ENCODE peak calls at places on chromosomes 2 and 18, in nine cellular contexts. J is neural progenitor cell, W is neural crest cell, O is foreskin keratinocyte, E is fibroblast of the aortic adventitia, R is fibroblast of pulmonary artery, Q is BJ, N is A549, K is pancreas. M is an unnamed sample.

GRCh38 chr2:181312515-181312927 is 144.7 kb upstream of the ITGA4 start:
- DNase-seq in O (no peak), W (no peak), R (no peak), E (no peak), Q (no peak), J (no peak), N (no peak), K (no peak), M (no peak)

GRCh38 chr2:61318553-61318952 is 152.3 kb downstream of the USP34 start:
- DNase-seq in O (no peak), R (no peak), W (no peak), E (no peak), Q (no peak), K (no peak), J (no peak), N (no peak), M (no peak)

GRCh38 chr2:60552096-60552850 is 1.2 kb downstream of the BCL11A start:
- DNase-seq in O (no peak), N (peak; percentile 17), E (no peak), K (peak; percentile 63), R (no peak), J (peak; percentile 78), Q (no peak), W (no peak), M (no peak)

GRCh38 chr2:20188851-20189250 is 36.1 kb downstream of the SDC1 start:
- DNase-seq in E (no peak), K (no peak), Q (no peak), O (no peak), R (no peak), W (no peak), N (no peak), J (peak; percentile 91), M (no peak)

GRCh38 chr2:73451263-73451972 is 65.8 kb downstream of the ALMS1 start:
- DNase-seq in O (no peak), W (no peak), R (no peak), K (no peak), N (no peak), Q (no peak), E (no peak), J (no peak), M (no peak)

GRCh38 chr18:9547767-9548166 is 66.6 kb downstream of the PPP4R1 start:
- DNase-seq in K (no peak), O (no peak), R (no peak), N (no peak), E (no peak), J (no peak), W (no peak), Q (no peak), M (no peak)

GRCh38 chr2:70300771-70301343 is 1.0 kb downstream of the FAM136A start:
- DNase-seq in Q (no peak), K (peak; percentile 43), E (no peak), R (no peak), J (no peak), N (no peak), W (no peak), O (no peak), M (no peak)

GRCh38 chr2:12173271-12173942 is 427.0 kb downstream of the LPIN1 start:
- DNase-seq in Q (no peak), O (no peak), R (peak; percentile 33), W (no peak), K (no peak), N (no peak), J (no peak), E (peak; percentile 22), M (no peak)

GRCh38 chr2:237092920-237093781 is 7.5 kb downstream of the COPS8 start:
- DNase-seq in O (no peak), W (no peak), E (peak; percentile 89), N (peak; percentile 54), Q (no peak), R (peak; percentile 87), J (peak; percentile 70), K (no peak), M (no peak)

GRCh38 chr2:129400825-129401224 is 578.6 kb upstream of the RAB6C start:
- DNase-seq in J (no peak), K (no peak), E (no peak), W (no peak), Q (no peak), R (no peak), N (no peak), O (no peak), M (no peak)

GRCh38 chr2:223513771-223514455 is 88.2 kb downstream of the SCG2 start:
- DNase-seq in E (peak; percentile 18), Q (no peak), R (peak; percentile 24), K (no peak), O (no peak), W (no peak), N (peak; percentile 13), J (no peak), M (no peak)

GRCh38 chr2:176678571-176678970 is 409.3 kb downstream of the MTX2 start:
- DNase-seq in W (no peak), O (no peak), E (no peak), Q (no peak), N (no peak), R (no peak), K (no peak), J (no peak), M (no peak)

GRCh38 chr2:222423186-222423585 is 1.2 kb upstream of the SGPP2 start:
- DNase-seq in E (no peak), K (no peak), W (no peak), Q (no peak), O (no peak), R (no peak), N (no peak), J (peak; percentile 10), M (no peak)

GRCh38 chr2:26150243-26150642 is 22.6 kb upstream of the GAREM2 start:
- DNase-seq in N (no peak), O (no peak), E (no peak), J (no peak), Q (no peak), K (no peak), R (no peak), W (no peak), M (no peak)

GRCh38 chr2:226447896-226448295 is 351.7 kb downstream of the IRS1 start:
- DNase-seq in W (no peak), N (no peak), K (no peak), R (peak; percentile 44), J (no peak), O (peak; percentile 98), Q (no peak), E (peak; percentile 43), M (no peak)

DNA sequence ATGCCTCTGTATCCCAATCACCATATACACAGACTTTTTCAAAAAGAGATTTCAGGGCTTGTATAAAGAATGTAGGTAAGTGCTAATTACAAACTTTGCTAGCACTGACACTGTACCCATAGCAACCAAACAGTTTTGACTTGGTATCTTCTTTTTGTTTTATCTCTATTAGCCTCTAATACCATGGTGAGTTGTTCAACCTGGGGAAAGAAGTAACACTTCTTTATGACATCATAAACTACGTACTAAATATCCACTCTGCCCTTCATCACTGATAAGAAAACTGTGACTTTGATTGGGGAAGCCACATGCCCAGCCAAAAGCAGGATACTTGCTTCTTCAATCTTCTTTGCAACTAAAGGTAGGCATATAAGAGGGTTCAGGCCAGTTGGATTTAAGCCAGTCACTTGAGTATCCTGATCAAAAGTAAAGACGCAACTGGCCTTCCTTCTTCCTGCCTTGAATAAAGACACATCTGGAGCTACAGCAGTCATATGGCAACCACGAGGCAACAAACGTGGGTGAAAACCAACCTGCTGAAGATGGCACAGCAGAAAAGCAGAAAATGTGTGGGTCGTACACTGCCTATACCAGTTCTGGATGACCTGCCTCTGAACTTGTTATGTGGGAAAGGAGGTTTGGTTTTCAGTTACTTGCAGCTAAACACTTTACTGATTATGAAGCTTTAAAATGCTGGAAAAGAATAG is 16.4 kb downstream of the THADA start:
- DNase-seq in O (no peak), R (no peak), E (no peak), N (no peak), J (no peak), W (no peak), K (no peak), Q (no peak), M (no peak)
- TF ChIP-seq CTCF in O (no peak), R (no peak), E (no peak), N (no peak), J (no peak), W (no peak), K (no peak), Q (no peak), M (no peak)

GRCh38 chr18:68887410-68887809 is 89.5 kb downstream of the CCDC102B start:
- DNase-seq in R (no peak), O (no peak), E (no peak), N (no peak), K (no peak), Q (no peak), W (no peak), J (no peak), M (no peak)
- TF ChIP-seq CTCF in R (no peak), O (no peak), E (no peak), N (no peak), K (no peak), Q (no peak), W (no peak), J (no peak), M (no peak)

GRCh38 chr2:18422416-18423165 is 137.9 kb downstream of the RDH14 start:
- DNase-seq in N (no peak), Q (no peak), J (no peak), K (no peak), W (no peak), R (no peak), E (peak; percentile 45), O (no peak), M (no peak)

GRCh38 chr2:18428516-18428915 is 131.9 kb downstream of the RDH14 start:
- DNase-seq in K (no peak), Q (no peak), R (no peak), N (no peak), E (no peak), W (no peak), O (no peak), J (no peak), M (no peak)

GRCh38 chr2:18423636-18424035 is 136.8 kb downstream of the RDH14 start:
- DNase-seq in R (no peak), E (no peak), W (no peak), K (no peak), Q (no peak), O (no peak), J (no peak), N (no peak), M (no peak)

GRCh38 chr2:18426174-18426573 is 134.3 kb downstream of the RDH14 start:
- DNase-seq in Q (no peak), O (no peak), E (no peak), J (no peak), W (no peak), R (no peak), N (no peak), K (no peak), M (no peak)

GRCh38 chr2:18425186-18425585 is 135.3 kb downstream of the RDH14 start:
- DNase-seq in Q (no peak), W (no peak), J (no peak), N (no peak), O (no peak), E (peak; percentile 57), R (peak; percentile 39), K (no peak), M (no peak)
- TF ChIP-seq CTCF in Q (no peak), W (no peak), J (no peak), N (no peak), O (no peak), E (peak; percentile 14), R (peak; percentile 11), K (no peak), M (peak; percentile 62)

DNA sequence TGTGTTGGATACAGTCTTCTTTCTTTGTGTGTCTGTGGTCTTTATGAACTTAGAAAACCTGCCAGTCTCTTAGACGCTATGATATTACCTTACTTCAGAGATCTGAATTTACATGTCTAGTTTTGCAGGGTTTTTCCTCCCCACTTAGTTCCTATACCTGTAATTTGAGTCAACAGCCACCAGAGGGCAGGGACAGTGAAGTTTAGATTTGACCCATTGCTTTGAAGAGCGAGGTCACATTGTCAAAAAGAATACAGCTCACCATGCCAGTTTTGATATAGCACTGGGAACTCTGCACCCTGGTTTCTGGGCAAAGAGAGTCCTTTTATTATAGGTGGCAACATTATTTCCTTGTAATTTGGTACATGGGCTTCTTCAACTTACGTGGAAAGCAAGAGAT is 102.3 kb downstream of the MAPK4 start:
- DNase-seq in Q (no peak), K (no peak), N (peak; percentile 36), R (peak; percentile 20), J (peak; percentile 47), W (no peak), E (peak; percentile 1), O (no peak), M (no peak)
- TF ChIP-seq CTCF in Q (peak; percentile 31), K (no peak), N (peak; percentile 22), R (peak; percentile 43), J (peak; percentile 67), W (peak; percentile 65), E (peak; percentile 25), O (peak; percentile 55), M (peak; percentile 54)